ENCODE peak calls at places on chromosomes 4 and X, in seven cellular contexts. E, S, B, R, T, U and I are unnamed samples.

GRCh38 chr4:153494562-153494961 is 28.4 kb downstream of the TMEM131L start:
- DNase-seq in B (no peak), T (no peak), S (no peak), U (no peak), R (no peak), E (no peak), I (no peak)

GRCh38 chrX:88613338-88613737 is 133.7 kb upstream of the CPXCR1 start:
- DNase-seq in S (no peak), B (peak), U (peak), E (no peak), R (peak), T (no peak), I (no peak)

GRCh38 chr4:186781032-186781917 is 57.6 kb upstream of the FAT1 start:
- DNase-seq in T (no peak), S (no peak), U (no peak), E (no peak), B (peak), R (no peak), I (peak)

GRCh38 chr4:74667944-74668343 is 126.4 kb downstream of the BTC start:
- DNase-seq in B (no peak), U (no peak), E (no peak), S (no peak), T (no peak), R (no peak), I (no peak)

GRCh38 chr4:6769138-6769983 is 13.2 kb upstream of the KIAA0232 start:
- DNase-seq in E (peak), U (no peak), R (no peak), B (no peak), S (no peak), T (no peak), I (no peak)

GRCh38 chrX:154307207-154307606 is 11.6 kb downstream of the TKTL1 start:
- DNase-seq in R (no peak), T (no peak), U (no peak), S (no peak), B (no peak), E (no peak), I (no peak)

GRCh38 chrX:17860179-17860780 is 818 bp downstream of the RAI2 start:
- DNase-seq in S (no peak), B (no peak), R (no peak), E (no peak), T (no peak), U (peak), I (no peak)

GRCh38 chr4:32991663-32992062 is 2271.5 kb downstream of the PCDH7 start:
- DNase-seq in B (no peak), S (no peak), R (no peak), T (no peak), E (no peak), U (no peak), I (no peak)

GRCh38 chrX:3582421-3582820 is 131.0 kb downstream of the PRKX start:
- DNase-seq in R (no peak), U (no peak), B (no peak), E (no peak), T (no peak), S (no peak), I (no peak)

GRCh38 chrX:6074532-6074931 is 154.1 kb downstream of the NLGN4X start:
- DNase-seq in E (no peak), S (no peak), T (no peak), R (no peak), B (no peak), U (no peak), I (no peak)

GRCh38 chrX:129462707-129463106 is 60.6 kb downstream of the SMARCA1 start:
- DNase-seq in S (no peak), T (no peak), R (no peak), B (no peak), U (peak), E (no peak), I (no peak)